ENCODE peak calls at places on chromosome 14, in eight cellular contexts. C is HepG2, I is A549, M is stomach, S is GM12878, K is transverse colon, J is upper lobe of left lung, P is sigmoid colon. B is an unnamed sample.

GRCh38 chr14:93916476-93916875 is 10.7 kb upstream of the FAM181A start:
- DNase-seq in P (no peak), S (no peak), K (no peak), J (no peak), C (no peak), I (no peak), M (no peak), B (no peak)

GRCh38 chr14:99595034-99595433 is 9.0 kb downstream of the CCDC85C start:
- DNase-seq in I (no peak), M (no peak), S (peak; percentile 49), K (no peak), P (no peak), J (no peak), C (no peak), B (no peak)

GRCh38 chr14:50762001-50762930 is 68.7 kb downstream of the NIN start:
- DNase-seq in C (no peak), S (no peak), I (no peak), M (no peak), J (no peak), P (no peak), K (no peak), B (no peak)

GRCh38 chr14:75231320-75231719 is 47.3 kb upstream of the FOS start:
- DNase-seq in J (no peak), C (no peak), K (no peak), P (no peak), M (no peak), S (no peak), I (no peak), B (no peak)

GRCh38 chr14:75542585-75543091 is 20.4 kb downstream of the BATF start:
- DNase-seq in K (peak; percentile 64), P (peak; percentile 72), I (no peak), C (no peak), J (peak; percentile 29), M (peak; percentile 67), S (no peak), B (no peak)

GRCh38 chr14:67533754-67534085 is 630 bp downstream of the PLEKHH1 start:
- DNase-seq in I (no peak), S (no peak), J (no peak), P (peak; percentile 50), K (peak; percentile 36), M (no peak), C (no peak), B (no peak)

GRCh38 chr14:26200675-26201074 is 397.2 kb downstream of the NOVA1 start:
- DNase-seq in S (no peak), K (no peak), C (no peak), P (no peak), M (no peak), J (no peak), I (no peak), B (no peak)

GRCh38 chr14:92603309-92604257 is 90.0 kb downstream of the RIN3 start:
- DNase-seq in C (no peak), S (no peak), P (peak; percentile 93), K (peak; percentile 43), I (peak; percentile 46), M (no peak), J (peak; percentile 60), B (peak; percentile 50)

GRCh38 chr14:54804720-54805060 is 97.9 kb downstream of the GCH1 start:
- DNase-seq in J (peak; percentile 52), C (no peak), M (no peak), S (no peak), K (no peak), P (no peak), I (no peak), B (no peak)

GRCh38 chr14:51294951-51295350 is 54.9 kb downstream of the TMX1 start:
- DNase-seq in I (no peak), P (no peak), K (no peak), M (no peak), J (no peak), C (no peak), S (no peak), B (no peak)

GRCh38 chr14:94291159-94291905 is 1.7 kb downstream of the SERPINA10 start:
- DNase-seq in I (no peak), J (peak; percentile 36), C (no peak), S (no peak), K (no peak), P (no peak), M (no peak), B (no peak)

GRCh38 chr14:101791919-101792572 is 30.5 kb downstream of the PPP2R5C start:
- DNase-seq in M (no peak), I (no peak), K (no peak), S (no peak), J (no peak), P (no peak), C (no peak), B (no peak)

GRCh38 chr14:79809849-79810612 is 401.3 kb downstream of the DIO2 start:
- DNase-seq in S (no peak), P (no peak), K (peak; percentile 11), C (no peak), J (no peak), M (no peak), I (peak; percentile 55), B (no peak)

GRCh38 chr14:35741345-35742031 is 67.6 kb downstream of the RALGAPA1 start:
- DNase-seq in P (no peak), C (no peak), J (no peak), I (no peak), S (no peak), M (no peak), K (no peak), B (no peak)

GRCh38 chr14:21846227-21846885 is 172.7 kb upstream of the OR4E1 start:
- DNase-seq in P (no peak), C (peak; percentile 34), J (no peak), M (peak; percentile 40), S (no peak), I (peak; percentile 39), K (peak; percentile 49), B (no peak)

GRCh38 chr14:69842671-69843407 is 36.4 kb upstream of the SMOC1 start:
- DNase-seq in K (no peak), C (no peak), I (no peak), M (no peak), S (no peak), J (no peak), P (no peak), B (no peak)

DNA sequence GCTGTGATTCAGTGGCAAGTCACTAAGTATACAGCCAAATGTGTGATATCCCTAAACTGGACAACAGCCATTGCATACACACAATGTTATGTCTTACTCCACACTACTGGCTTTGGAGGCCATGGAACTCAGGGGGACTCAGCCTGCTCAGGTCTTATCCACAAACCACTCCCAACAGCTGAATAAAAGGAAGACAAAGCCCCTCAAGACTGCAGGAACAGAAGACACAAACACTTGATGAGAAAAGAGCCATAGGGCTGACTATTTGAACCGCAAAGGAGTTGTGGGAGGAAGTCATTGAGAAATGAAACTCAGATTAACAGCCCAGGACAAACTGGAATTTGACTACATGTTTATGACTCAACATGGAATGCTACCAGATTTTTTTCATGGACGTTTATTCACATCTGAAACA is 40.9 kb downstream of the PTGER2 start:
- DNase-seq in P (no peak), C (no peak), S (no peak), M (no peak), J (no peak), K (no peak), I (peak; percentile 44), B (no peak)
- TF ChIP-seq EP300 in P (no peak), C (no peak), S (no peak), M (no peak), J (no peak), K (no peak), I (no peak), B (no peak)

DNA sequence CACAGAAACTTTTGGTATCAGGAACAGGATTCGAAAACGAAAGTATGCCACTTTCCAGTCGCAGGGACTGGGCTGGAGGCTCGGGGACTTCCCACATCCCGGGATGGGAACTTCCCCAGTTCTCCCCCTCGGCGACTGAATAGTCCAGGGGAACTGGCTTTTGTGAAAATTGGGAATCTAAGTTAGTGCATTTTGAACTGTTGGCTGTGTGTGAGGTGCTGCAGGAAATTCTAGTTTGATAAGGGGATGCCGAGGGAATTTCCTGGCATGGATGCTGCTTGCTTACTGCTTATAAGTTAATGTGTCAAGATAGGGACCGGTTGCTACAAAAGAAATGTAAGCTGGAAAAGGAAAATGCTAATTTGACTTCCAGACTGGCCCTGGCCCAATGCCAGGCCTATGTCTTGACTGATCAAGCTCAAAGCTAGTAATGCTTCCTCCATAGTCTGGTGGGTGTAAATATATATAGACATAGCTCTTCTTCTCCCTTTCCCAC is 73.4 kb upstream of the EIF5 start:
- DNase-seq in M (peak; percentile 67), I (peak; percentile 51), S (no peak), P (peak; percentile 74), C (no peak), J (no peak), K (peak; percentile 54), B (peak; percentile 48)
- TF ChIP-seq EP300 in M (no peak), I (no peak), S (no peak), P (no peak), C (no peak), J (no peak), K (no peak), B (no peak)

GRCh38 chr14:97178781-97179180 is 381.6 kb downstream of the VRK1 start:
- DNase-seq in K (no peak), J (no peak), M (no peak), C (no peak), P (no peak), I (no peak), S (no peak), B (no peak)
- TF ChIP-seq EP300 in K (no peak), J (no peak), M (no peak), C (no peak), P (no peak), I (no peak), S (no peak), B (no peak)

GRCh38 chr14:42909659-42910058 is 1303.0 kb downstream of the LRFN5 start:
- DNase-seq in K (no peak), I (no peak), J (no peak), P (no peak), S (no peak), M (no peak), C (no peak), B (no peak)

GRCh38 chr14:42911642-42912041 is 1305.0 kb downstream of the LRFN5 start:
- DNase-seq in C (no peak), J (no peak), P (no peak), M (no peak), K (no peak), I (peak; percentile 2), S (no peak), B (no peak)
- TF ChIP-seq EP300 in C (no peak), J (no peak), P (no peak), M (no peak), K (no peak), I (no peak), S (no peak), B (no peak)

GRCh38 chr14:103091883-103092222 is 2.7 kb upstream of the EXOC3L4 start:
- DNase-seq in K (no peak), J (no peak), C (no peak), M (no peak), P (no peak), S (no peak), I (no peak), B (no peak)

GRCh38 chr14:103089386-103090335 is 4.9 kb upstream of the EXOC3L4 start:
- DNase-seq in P (no peak), C (no peak), J (peak; percentile 77), S (no peak), M (no peak), I (no peak), K (no peak), B (no peak)

GRCh38 chr14:103090481-103091020 is 4.0 kb upstream of the EXOC3L4 start:
- DNase-seq in K (no peak), S (no peak), J (peak; percentile 49), I (no peak), M (no peak), P (no peak), C (no peak), B (no peak)

GRCh38 chr14:103088921-103089320 is 4.9 kb downstream of the LBHD2 start:
- DNase-seq in M (no peak), P (no peak), C (no peak), S (no peak), K (no peak), I (no peak), J (peak; percentile 38), B (no peak)

GRCh38 chr14:103091041-103091882 is 3.3 kb upstream of the EXOC3L4 start:
- DNase-seq in P (no peak), I (no peak), J (peak; percentile 94), K (peak; percentile 85), C (no peak), S (no peak), M (peak; percentile 75), B (peak; percentile 68)
- TF ChIP-seq EP300 in P (no peak), I (no peak), J (no peak), K (no peak), C (no peak), S (no peak), M (no peak), B (no peak)